ENCODE peak calls at places on chromosomes 5 and 9, in eight cellular contexts. U is right lobe of liver, B is uterus, Q is aorta, S is Panc1, X is GM23248, I is right atrium auricular region, W is sigmoid colon. L is an unnamed sample. For H3K4me1, the result is how much of the 10 kb centered on the place peaks cover.

GRCh38 chr5:36607838-36608783 is 1.7 kb downstream of the SLC1A3 start:
- DNase-seq in U (no peak), B (no peak), Q (no peak), S (no peak), X (peak), I (no peak), W (no peak), L (no peak)

GRCh38 chr5:95810305-95811125 is 12.0 kb downstream of the GLRX start:
- DNase-seq in U (no peak), B (no peak), Q (no peak), S (no peak), X (no peak), I (peak), W (no peak), L (no peak)

GRCh38 chr9:95110956-95111525 is 206.5 kb downstream of the FANCC start:
- DNase-seq in U (no peak), B (no peak), Q (peak), S (no peak), X (no peak), I (no peak), W (peak), L (no peak)

GRCh38 chr5:131386124-131386523 is 122.3 kb downstream of the CDC42SE2 start:
- DNase-seq in U (no peak), B (no peak), Q (no peak), S (no peak), X (no peak), I (no peak), W (no peak), L (no peak)

GRCh38 chr5:150320048-150320555 is 17.4 kb upstream of the ARSI start:
- DNase-seq in U (no peak), B (peak), Q (no peak), S (no peak), X (peak), I (peak), W (peak), L (peak)

GRCh38 chr9:99491408-99492259 is 269.6 kb downstream of the SEC61B start:
- DNase-seq in U (no peak), B (no peak), Q (no peak), S (no peak), X (peak), I (no peak), W (no peak), L (no peak)

GRCh38 chr9:134165357-134166315 is 1.3 kb upstream of the RNU6ATAC start:
- DNase-seq in U (no peak), B (peak), Q (peak), S (no peak), X (peak), I (no peak), W (no peak), L (peak)

GRCh38 chr5:77419644-77420582 is 72.2 kb downstream of the WDR41 start:
- DNase-seq in U (no peak), B (no peak), Q (no peak), S (no peak), X (no peak), I (no peak), W (no peak), L (no peak)

GRCh38 chr5:151697452-151697851 is 10.7 kb upstream of the SPARC start:
- DNase-seq in U (no peak), B (no peak), Q (no peak), S (no peak), X (peak), I (no peak), W (no peak), L (no peak)

GRCh38 chr5:151692312-151692711 is 5.6 kb upstream of the SPARC start:
- DNase-seq in U (no peak), B (no peak), Q (no peak), S (no peak), X (no peak), I (no peak), W (no peak), L (no peak)

GRCh38 chr5:151696470-151697061 is 9.9 kb upstream of the SPARC start:
- DNase-seq in U (no peak), B (peak), Q (peak), S (no peak), X (peak), I (peak), W (peak), L (no peak)

GRCh38 chr5:151694035-151694485 is 7.3 kb upstream of the SPARC start:
- DNase-seq in U (no peak), B (no peak), Q (no peak), S (no peak), X (peak), I (no peak), W (no peak), L (no peak)

GRCh38 chr5:151695464-151695863 is 8.7 kb upstream of the SPARC start:
- DNase-seq in U (no peak), B (peak), Q (no peak), S (no peak), X (peak), I (no peak), W (no peak), L (no peak)
- H3K4me1 ChIP-seq in U (under half), B (under half), Q (under half), S (under half), X (half or more), I (under half), W (under half), L (under half)

DNA sequence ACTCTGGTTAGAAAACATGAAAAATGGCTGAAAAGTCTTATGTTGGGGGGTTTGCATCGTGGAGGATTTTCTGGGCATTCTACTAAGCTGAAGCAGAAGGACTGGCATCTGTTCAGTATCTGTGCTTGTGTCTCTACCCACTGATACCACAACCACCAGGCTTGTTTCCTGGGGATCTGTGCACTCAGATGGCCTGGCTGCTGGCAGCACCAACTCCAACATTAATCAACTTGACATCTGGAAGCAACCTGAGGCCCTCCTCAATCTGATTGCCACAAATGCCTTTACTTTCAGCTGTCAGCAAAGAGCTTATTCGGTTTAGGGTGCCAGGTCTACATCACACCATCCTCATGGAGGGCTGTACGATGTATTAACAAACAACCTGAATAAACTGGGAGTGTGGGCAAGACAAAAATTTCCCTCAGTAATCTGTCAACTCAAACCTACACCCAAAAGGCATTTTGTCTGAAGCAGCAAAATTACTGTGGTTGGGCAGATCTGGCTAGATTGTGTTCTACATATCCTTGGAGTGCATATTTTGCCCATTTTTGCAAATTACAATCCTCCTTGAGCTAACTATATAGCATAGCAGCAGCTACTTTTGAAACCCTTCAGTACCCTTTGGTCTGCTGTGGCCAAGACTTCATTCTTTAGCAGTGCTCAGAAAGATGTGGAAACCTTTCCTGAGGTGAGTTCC is 74.6 kb downstream of the FOXD1 start:
- DNase-seq in U (no peak), B (no peak), Q (no peak), S (no peak), X (no peak), I (no peak), W (no peak), L (no peak)
- H3K4me1 ChIP-seq in U (under half), B (under half), Q (under half), S (half or more), X (half or more), I (under half), W (under half), L (under half)

GRCh38 chr9:89000281-89000875 is 9.1 kb downstream of the S1PR3 start:
- DNase-seq in U (no peak), B (no peak), Q (no peak), S (no peak), X (peak), I (no peak), W (no peak), L (no peak)

GRCh38 chr9:88998911-88999310 is 7.6 kb downstream of the S1PR3 start:
- DNase-seq in U (peak), B (peak), Q (peak), S (no peak), X (peak), I (peak), W (peak), L (no peak)

GRCh38 chr9:89001917-89002540 is 10.8 kb downstream of the S1PR3 start:
- DNase-seq in U (no peak), B (no peak), Q (peak), S (no peak), X (no peak), I (no peak), W (no peak), L (no peak)

GRCh38 chr9:89002987-89003386 is 11.7 kb downstream of the S1PR3 start:
- DNase-seq in U (no peak), B (no peak), Q (peak), S (no peak), X (no peak), I (no peak), W (no peak), L (no peak)

GRCh38 chr9:89000973-89001916 is 10.0 kb downstream of the S1PR3 start:
- DNase-seq in U (peak), B (peak), Q (peak), S (no peak), X (peak), I (peak), W (peak), L (peak)
- H3K4me1 ChIP-seq in U (under half), B (under half), Q (under half), S (under half), X (under half), I (under half), W (under half), L (under half)

DNA sequence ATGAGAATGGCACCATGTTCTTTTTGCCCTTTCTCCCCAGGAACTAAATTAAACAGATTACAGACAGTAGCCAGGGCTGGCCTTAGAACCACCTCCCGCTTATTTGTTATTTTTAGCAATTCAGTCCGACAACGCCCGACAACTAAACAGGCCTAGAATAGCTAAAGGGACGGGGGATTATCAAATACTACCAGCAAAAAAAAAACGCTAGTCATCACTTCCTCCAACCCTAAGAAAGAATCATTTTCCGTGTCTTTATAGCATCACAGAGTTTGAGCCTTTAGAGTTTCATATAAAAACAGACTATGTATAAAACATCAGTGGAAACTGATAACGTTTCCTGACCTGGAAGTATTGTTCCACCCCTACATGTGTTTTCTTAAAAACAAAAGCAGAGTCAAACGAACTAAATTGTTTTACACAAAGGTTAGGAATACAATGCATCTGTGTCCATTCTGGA is 35.3 kb downstream of the PFDN1 start:
- DNase-seq in U (no peak), B (no peak), Q (no peak), S (no peak), X (no peak), I (no peak), W (no peak), L (no peak)
- H3K4me1 ChIP-seq in U (under half), B (under half), Q (under half), S (under half), X (under half), I (under half), W (under half), L (under half)

GRCh38 chr5:41785061-41785460 is 85.2 kb downstream of the OXCT1 start:
- DNase-seq in U (no peak), B (no peak), Q (no peak), S (no peak), X (no peak), I (no peak), W (no peak), L (no peak)

GRCh38 chr5:41789434-41789833 is 80.8 kb downstream of the OXCT1 start:
- DNase-seq in U (no peak), B (no peak), Q (no peak), S (no peak), X (no peak), I (no peak), W (no peak), L (no peak)

GRCh38 chr5:41788800-41789395 is 81.3 kb downstream of the OXCT1 start:
- DNase-seq in U (no peak), B (no peak), Q (no peak), S (no peak), X (peak), I (no peak), W (no peak), L (no peak)

GRCh38 chr5:41790038-41790776 is 80.0 kb downstream of the OXCT1 start:
- DNase-seq in U (no peak), B (no peak), Q (no peak), S (no peak), X (peak), I (no peak), W (no peak), L (no peak)

GRCh38 chr5:41787257-41787656 is 83.0 kb downstream of the OXCT1 start:
- DNase-seq in U (no peak), B (no peak), Q (no peak), S (no peak), X (peak), I (no peak), W (no peak), L (no peak)
- H3K4me1 ChIP-seq in U (under half), B (under half), Q (under half), S (under half), X (under half), I (under half), W (under half), L (under half)

GRCh38 chr9:77954018-77954417 is 77.6 kb downstream of the GNAQ start:
- DNase-seq in U (no peak), B (no peak), Q (no peak), S (no peak), X (peak), I (no peak), W (no peak), L (no peak)

GRCh38 chr9:77954619-77955018 is 77.0 kb downstream of the GNAQ start:
- DNase-seq in U (no peak), B (no peak), Q (no peak), S (no peak), X (no peak), I (no peak), W (no peak), L (no peak)

GRCh38 chr9:77957652-77958051 is 74.0 kb downstream of the GNAQ start:
- DNase-seq in U (no peak), B (no peak), Q (no peak), S (no peak), X (no peak), I (no peak), W (no peak), L (no peak)

GRCh38 chr9:77953590-77953989 is 78.0 kb downstream of the GNAQ start:
- DNase-seq in U (no peak), B (no peak), Q (no peak), S (no peak), X (no peak), I (no peak), W (no peak), L (no peak)

GRCh38 chr9:77956555-77956954 is 75.1 kb downstream of the GNAQ start:
- DNase-seq in U (no peak), B (no peak), Q (no peak), S (no peak), X (no peak), I (no peak), W (no peak), L (no peak)
- H3K4me1 ChIP-seq in U (under half), B (under half), Q (under half), S (under half), X (half or more), I (under half), W (half or more), L (under half)

GRCh38 chr5:54251981-54252380 is 58.4 kb downstream of the ARL15 start:
- DNase-seq in U (no peak), B (no peak), Q (no peak), S (no peak), X (peak), I (no peak), W (no peak), L (no peak)
- H3K4me1 ChIP-seq in U (under half), B (under half), Q (under half), S (under half), X (under half), I (under half), W (under half), L (under half)

L was measured in mucosa of descending colon.